ENCODE peak calls at places on chromosomes 3 and 15, in ten cellular contexts. O is mammary epithelial cell; B is cardiac muscle cell; Z is GM12878; X is CD4-positive, CD25-positive, alpha-beta regulatory T cell; G is MM.1S; V is adipocyte; S is sigmoid colon; A is Peyer's patch; H is uterus. I is an unnamed sample. For H3K27me3 and H3K4me1, the result is how much of the 10 kb centered on the place peaks cover.

GRCh38 chr15:69820819-69821218 is 276.9 kb downstream of the TLE3 start:
- DNase-seq in G (no peak), Z (no peak), O (no peak), X (no peak), B (no peak), A (no peak), S (no peak), H (no peak), V (no peak), I (no peak)

GRCh38 chr3:107938128-107938527 is 152.7 kb downstream of the CD47 start:
- DNase-seq in S (no peak), X (no peak), B (peak), A (peak), O (peak), H (no peak), V (peak), Z (no peak), G (no peak), I (no peak)

GRCh38 chr15:51382787-51383186 is 41.3 kb downstream of the GLDN start:
- DNase-seq in Z (no peak), B (peak), G (peak), V (peak), A (no peak), H (no peak), O (peak), S (no peak), X (no peak), I (no peak)

GRCh38 chr3:170012683-170013400 is 25.0 kb upstream of the GPR160 start:
- DNase-seq in H (no peak), G (no peak), A (no peak), O (no peak), V (no peak), Z (no peak), X (no peak), B (no peak), S (no peak), I (no peak)

GRCh38 chr3:56935821-56936220 is 124.6 kb upstream of the SPATA12 start:
- DNase-seq in A (no peak), H (no peak), V (no peak), O (no peak), X (no peak), B (no peak), S (no peak), Z (no peak), G (no peak), I (no peak)

GRCh38 chr3:88203537-88204143 is 53.9 kb downstream of the C3orf38 start:
- DNase-seq in A (peak), O (peak), S (peak), Z (peak), X (no peak), V (peak), H (peak), B (peak), G (peak), I (peak)

GRCh38 chr15:99100245-99101173 is 4.4 kb upstream of the SYNM start:
- DNase-seq in V (peak), O (peak), X (no peak), G (peak), H (peak), B (peak), A (peak), S (peak), Z (no peak), I (no peak)

GRCh38 chr15:28131400-28131799 is 32.3 kb upstream of the OCA2 start:
- DNase-seq in G (no peak), Z (no peak), X (no peak), A (no peak), O (no peak), H (no peak), V (no peak), B (no peak), S (no peak), I (no peak)

GRCh38 chr3:10023587-10024310 is 2.5 kb upstream of the FANCD2 start:
- DNase-seq in S (no peak), X (no peak), A (no peak), Z (no peak), G (no peak), O (peak), V (peak), H (no peak), B (no peak), I (no peak)

GRCh38 chr3:38117748-38118420 is 19.0 kb downstream of the ACAA1 start:
- DNase-seq in H (peak), V (peak), O (peak), B (peak), S (peak), X (peak), Z (peak), A (peak), G (peak), I (peak)

GRCh38 chr3:24598691-24599090 is 104.0 kb upstream of the THRB start:
- DNase-seq in V (peak), G (no peak), H (no peak), X (no peak), A (peak), O (peak), S (no peak), B (no peak), Z (no peak), I (no peak)

GRCh38 chr3:181326637-181327223 is 337.2 kb upstream of the DNAJC19 start:
- DNase-seq in H (no peak), Z (no peak), X (peak), V (peak), S (no peak), B (peak), O (peak), A (no peak), G (peak), I (no peak)

GRCh38 chr3:107662109-107662477 is 139.3 kb downstream of the BBX start:
- DNase-seq in O (peak), B (no peak), S (peak), X (no peak), H (peak), G (no peak), A (no peak), V (peak), Z (no peak), I (no peak)

GRCh38 chr15:36724901-36725300 is 145.5 kb downstream of the CDIN1 start:
- DNase-seq in G (no peak), X (no peak), B (peak), V (no peak), H (no peak), O (no peak), Z (no peak), S (no peak), A (no peak), I (no peak)

GRCh38 chr3:71048948-71049347 is 534.6 kb downstream of the FOXP1 start:
- DNase-seq in A (no peak), S (no peak), X (no peak), H (no peak), G (no peak), O (no peak), V (no peak), B (no peak), Z (no peak), I (no peak)
- H3K27me3 ChIP-seq in A (under half), S (under half), X (under half), H (under half), G (under half), O (under half), V (under half), B (under half), Z (under half), I (under half)

GRCh38 chr3:129176051-129176450 is 7.6 kb downstream of the CNBP start:
- DNase-seq in H (no peak), B (no peak), S (no peak), V (no peak), X (no peak), A (no peak), O (no peak), G (no peak), Z (no peak), I (no peak)
- H3K4me1 ChIP-seq in H (under half), B (under half), S (under half), V (half or more), X (half or more), A (half or more), O (under half), G (under half), Z (under half), I (half or more)

GRCh38 chr3:135965506-135966348 is at the start of gene PPP2R3A:
- DNase-seq in G (peak), H (peak), V (peak), X (peak), B (peak), S (peak), O (peak), A (peak), Z (no peak), I (peak)
- H3K4me3 ChIP-seq in G (peak), H (peak), V (peak), X (peak), B (peak), S (peak), O (peak), A (peak), Z (peak), I (peak)

DNA sequence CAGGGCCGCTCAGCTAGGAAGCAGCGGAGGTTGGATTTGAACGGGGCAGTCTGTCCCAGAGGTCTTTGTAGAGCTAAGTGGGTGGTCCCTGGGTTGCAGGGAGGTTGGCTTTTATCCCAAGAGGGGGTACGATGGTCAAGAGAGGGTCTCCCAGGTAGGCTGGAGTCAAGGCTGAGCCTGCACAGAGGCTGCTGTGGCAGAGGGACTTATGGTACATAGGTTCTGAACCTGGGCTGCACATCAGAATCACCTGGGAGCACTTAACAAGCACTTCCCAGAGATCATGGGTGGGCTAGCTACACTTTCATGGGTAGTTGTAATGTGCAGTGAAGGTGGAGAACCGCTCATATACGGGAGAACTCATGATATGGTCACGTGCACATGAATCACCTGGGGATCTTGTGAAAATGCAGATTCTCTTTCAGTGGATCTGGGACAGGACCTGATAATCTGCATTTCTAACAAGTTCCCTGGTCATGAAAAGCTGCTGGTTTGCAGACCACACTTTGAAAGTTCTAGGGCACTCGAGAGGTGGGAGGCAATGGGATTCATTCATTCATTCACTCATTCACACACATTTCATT is 2.9 kb upstream of the RASGRF1 start:
- DNase-seq in Z (no peak), A (no peak), H (no peak), V (no peak), G (no peak), O (no peak), X (no peak), S (no peak), B (no peak), I (no peak)
- H3K27me3 ChIP-seq in Z (under half), A (under half), H (under half), V (half or more), G (under half), O (under half), X (under half), S (half or more), B (half or more), I (under half)